ENCODE peak calls at places on chromosome 10, in ten cellular contexts. Z, M, J, I, T, P, Y, A, S and F are unnamed samples.

GRCh38 chr10:76071638-76072317 is 640.4 kb downstream of the LRMDA start:
- DNase-seq in A (no peak), J (no peak), Z (no peak), I (no peak), P (no peak), M (peak), T (no peak), Y (no peak), S (no peak), F (no peak)

GRCh38 chr10:103688451-103688850 is 166.9 kb downstream of the SH3PXD2A start:
- DNase-seq in S (no peak), Z (no peak), A (no peak), P (no peak), M (no peak), I (no peak), J (no peak), T (no peak), Y (no peak), F (no peak)

GRCh38 chr10:131500892-131501291 is 189.4 kb upstream of the TCERG1L start:
- DNase-seq in P (no peak), A (no peak), T (no peak), M (no peak), J (no peak), Y (no peak), I (no peak), Z (no peak), S (no peak), F (no peak)

GRCh38 chr10:70617798-70618568 is 15.4 kb upstream of the PRF1 start:
- DNase-seq in I (no peak), Y (no peak), M (peak), S (no peak), P (no peak), Z (no peak), J (no peak), T (no peak), A (no peak), F (no peak)

GRCh38 chr10:13099144-13099665 is 758 bp upstream of the OPTN start:
- DNase-seq in M (no peak), Z (peak), Y (no peak), J (no peak), T (peak), I (peak), A (no peak), P (peak), S (peak), F (no peak)

GRCh38 chr10:111344804-111345203 is 268.0 kb downstream of the ADRA2A start:
- DNase-seq in Y (no peak), A (no peak), T (no peak), I (no peak), M (no peak), J (no peak), S (no peak), Z (no peak), P (peak), F (no peak)

GRCh38 chr10:29734640-29734979 is 99.8 kb upstream of the SVIL start:
- DNase-seq in Z (no peak), M (no peak), S (no peak), P (no peak), I (no peak), T (no peak), J (no peak), A (no peak), Y (no peak), F (no peak)

GRCh38 chr10:93947055-93947454 is 46.7 kb upstream of the PLCE1 start:
- DNase-seq in T (no peak), Y (no peak), J (no peak), Z (no peak), S (peak), A (peak), P (peak), I (no peak), M (peak), F (no peak)

GRCh38 chr10:129756912-129757861 is 206.9 kb downstream of the EBF3 start:
- DNase-seq in P (no peak), I (no peak), T (no peak), Z (no peak), M (no peak), A (no peak), Y (no peak), S (no peak), J (no peak), F (no peak)